ENCODE peak calls at places on chromosomes 5 and 9, in eight cellular contexts. M is NCI-H1436 treated with DMSO at 0.1 percent for 48 hours; U is RWPE2; X is stimulated activated CD8-positive, alpha-beta memory T cell treated with anti-CD3 and anti-CD28 coated beads, Interleukin-4, amount 100 ng/mL, for 1 hour; A is skeletal muscle cell; P is NCI-H1105 treated with DMSO at 0.1 percent for 48 hours; Z is non-pigmented ciliary epithelial cell; L is activated T-cell treated with anti-CD3 and anti-CD28 coated beads for 1 hour. B is an unnamed sample.
A peak's percentile ranks its signal among the peaks of the same experiment; 100 is the strongest.

GRCh38 chr9:69771775-69772418 is 12.1 kb upstream of the PTAR1 start:
- DNase-seq in M (no peak), U (no peak), X (no peak), A (peak; percentile 83), P (no peak), Z (no peak), L (no peak), B (no peak)

GRCh38 chr9:98087420-98088354 is 31.2 kb downstream of the NANS start:
- DNase-seq in M (no peak), U (no peak), X (no peak), A (peak; percentile 20), P (no peak), Z (no peak), L (peak; percentile 19), B (no peak)

GRCh38 chr5:9820696-9821449 is 190.7 kb upstream of the TAS2R1 start:
- DNase-seq in M (no peak), U (no peak), X (no peak), A (no peak), P (no peak), Z (no peak), L (no peak), B (no peak)

GRCh38 chr9:85510830-85511504 is 230.8 kb downstream of the AGTPBP1 start:
- DNase-seq in M (no peak), U (no peak), X (no peak), A (no peak), P (no peak), Z (no peak), L (no peak), B (no peak)

GRCh38 chr9:119853126-119853525 is 483.9 kb upstream of the BRINP1 start:
- DNase-seq in M (no peak), U (no peak), X (no peak), A (no peak), P (peak; percentile 84), Z (no peak), L (no peak), B (no peak)

GRCh38 chr5:1190915-1191314 is 10.5 kb upstream of the SLC6A19 start:
- DNase-seq in M (no peak), U (peak; percentile 48), X (no peak), A (no peak), P (no peak), Z (no peak), L (no peak), B (no peak)

GRCh38 chr9:36765468-36766341 is 193.0 kb downstream of the MELK start:
- DNase-seq in M (peak; percentile 94), U (no peak), X (peak; percentile 71), A (no peak), P (no peak), Z (no peak), L (peak; percentile 82), B (no peak)

GRCh38 chr9:128372784-128373183 is 1.6 kb downstream of the URM1 start:
- DNase-seq in M (no peak), U (no peak), X (no peak), A (no peak), P (no peak), Z (no peak), L (no peak), B (no peak)

GRCh38 chr5:170603578-170604565 is 100.1 kb downstream of the KCNIP1 start:
- DNase-seq in M (no peak), U (no peak), X (no peak), A (no peak), P (peak; percentile 32), Z (no peak), L (peak; percentile 7), B (peak; percentile 20)

GRCh38 chr5:42250-42649 is 49.7 kb upstream of the PLEKHG4B start:
- DNase-seq in M (no peak), U (no peak), X (no peak), A (no peak), P (no peak), Z (no peak), L (no peak), B (no peak)

GRCh38 chr9:16030513-16031185 is 477.8 kb downstream of the CCDC171 start:
- DNase-seq in M (no peak), U (no peak), X (no peak), A (peak; percentile 92), P (no peak), Z (peak; percentile 97), L (no peak), B (peak; percentile 97)

GRCh38 chr5:54905942-54906537 is 79.4 kb downstream of the ESM1 start:
- DNase-seq in M (no peak), U (no peak), X (peak; percentile 46), A (no peak), P (peak; percentile 2), Z (no peak), L (peak; percentile 61), B (peak; percentile 72)

GRCh38 chr9:4842213-4842612 is 49.5 kb downstream of the RCL1 start:
- DNase-seq in M (no peak), U (no peak), X (no peak), A (no peak), P (no peak), Z (no peak), L (no peak), B (no peak)